ENCODE peak calls at places on chromosome X, in eight cellular contexts. R, D, J, L, U, K, A and P are unnamed samples.

GRCh38 chrX:132022115-132022862 is 813 bp upstream of the STK26 start:
- DNase-seq in R (no peak), D (peak), J (no peak), L (no peak), U (no peak), K (no peak), A (no peak), P (peak)

GRCh38 chrX:79235899-79236298 is 91.4 kb downstream of the GPR174 start:
- DNase-seq in R (no peak), D (no peak), J (no peak), L (no peak), U (no peak), K (no peak), A (no peak), P (no peak)

GRCh38 chrX:10608099-10608498 is 12.3 kb downstream of the MID1 start:
- DNase-seq in R (no peak), D (no peak), J (no peak), L (no peak), U (no peak), K (no peak), A (no peak), P (no peak)

GRCh38 chrX:118974088-118974907 is at the start of gene LONRF3:
- DNase-seq in R (peak), D (no peak), J (no peak), L (no peak), U (peak), K (no peak), A (peak), P (peak)

GRCh38 chrX:13483773-13484172 is 85.6 kb upstream of the EGFL6 start:
- DNase-seq in R (no peak), D (no peak), J (no peak), L (no peak), U (no peak), K (no peak), A (no peak), P (no peak)

GRCh38 chrX:119492463-119492862 is 24.2 kb downstream of the SLC25A5 start:
- DNase-seq in R (no peak), D (no peak), J (no peak), L (no peak), U (no peak), K (no peak), A (no peak), P (no peak)

GRCh38 chrX:10483191-10483808 is 137.1 kb downstream of the MID1 start:
- DNase-seq in R (no peak), D (no peak), J (no peak), L (no peak), U (no peak), K (no peak), A (no peak), P (no peak)

GRCh38 chrX:132058975-132059374 is 35.9 kb downstream of the STK26 start:
- DNase-seq in R (no peak), D (no peak), J (no peak), L (no peak), U (no peak), K (no peak), A (no peak), P (no peak)

GRCh38 chrX:29071525-29071924 is 484.3 kb downstream of the IL1RAPL1 start:
- DNase-seq in R (no peak), D (no peak), J (no peak), L (no peak), U (no peak), K (no peak), A (no peak), P (no peak)

GRCh38 chrX:141904262-141904661 is 568 bp downstream of the MAGEC1 start:
- DNase-seq in R (no peak), D (no peak), J (no peak), L (no peak), U (no peak), K (no peak), A (no peak), P (no peak)

GRCh38 chrX:123424546-123424945 is 240.5 kb downstream of the GRIA3 start:
- DNase-seq in R (no peak), D (no peak), J (no peak), L (no peak), U (no peak), K (no peak), A (no peak), P (no peak)

GRCh38 chrX:46770817-46771163 is 11.9 kb upstream of the SLC9A7 start:
- DNase-seq in R (no peak), D (no peak), J (no peak), L (no peak), U (no peak), K (no peak), A (no peak), P (no peak)

GRCh38 chrX:21946925-21947641 is 6.6 kb downstream of the SMS start:
- DNase-seq in R (no peak), D (peak), J (no peak), L (no peak), U (no peak), K (no peak), A (no peak), P (no peak)

GRCh38 chrX:41332408-41332987 is 1.5 kb upstream of the DDX3X start:
- DNase-seq in R (no peak), D (peak), J (no peak), L (no peak), U (no peak), K (no peak), A (peak), P (peak)

GRCh38 chrX:76802698-76803097 is 375.2 kb downstream of the MAGEE1 start:
- DNase-seq in R (no peak), D (no peak), J (no peak), L (no peak), U (no peak), K (no peak), A (no peak), P (no peak)

GRCh38 chrX:132165005-132165404 is 37.2 kb upstream of the FRMD7 start:
- DNase-seq in R (no peak), D (no peak), J (no peak), L (no peak), U (no peak), K (no peak), A (no peak), P (no peak)

GRCh38 chrX:9788908-9789307 is 2.7 kb downstream of the SHROOM2 start:
- DNase-seq in R (no peak), D (peak), J (no peak), L (no peak), U (no peak), K (peak), A (no peak), P (no peak)

GRCh38 chrX:122770581-122770980 is 413.5 kb upstream of the GRIA3 start:
- DNase-seq in R (no peak), D (no peak), J (no peak), L (no peak), U (no peak), K (no peak), A (no peak), P (no peak)

GRCh38 chrX:37357436-37357835 is 8.3 kb downstream of the PRRG1 start:
- DNase-seq in R (no peak), D (no peak), J (no peak), L (no peak), U (no peak), K (no peak), A (no peak), P (no peak)

GRCh38 chrX:87516716-87517115 is 886 bp upstream of the KLHL4 start:
- DNase-seq in R (no peak), D (no peak), J (no peak), L (no peak), U (no peak), K (peak), A (peak), P (no peak)

GRCh38 chrX:69262036-69262905 is 97.0 kb upstream of the PJA1 start:
- DNase-seq in R (no peak), D (no peak), J (no peak), L (no peak), U (no peak), K (no peak), A (no peak), P (no peak)

GRCh38 chrX:53312946-53313745 is 31.8 kb upstream of the IQSEC2 start:
- DNase-seq in R (no peak), D (peak), J (peak), L (no peak), U (peak), K (peak), A (peak), P (peak)

GRCh38 chrX:119455264-119455663 is 13.0 kb upstream of the SLC25A5 start:
- DNase-seq in R (no peak), D (no peak), J (no peak), L (no peak), U (no peak), K (no peak), A (no peak), P (no peak)

GRCh38 chrX:69060631-69061408 is 104.4 kb downstream of the PJA1 start:
- DNase-seq in R (no peak), D (peak), J (no peak), L (no peak), U (no peak), K (no peak), A (no peak), P (no peak)

GRCh38 chrX:63250253-63250868 is 100.8 kb downstream of the SPIN4 start:
- DNase-seq in R (peak), D (peak), J (peak), L (no peak), U (no peak), K (peak), A (no peak), P (no peak)

GRCh38 chrX:154749856-154750255 is 1.0 kb downstream of the GAB3 start:
- DNase-seq in R (no peak), D (no peak), J (no peak), L (no peak), U (no peak), K (no peak), A (no peak), P (no peak)

GRCh38 chrX:13428055-13428786 is 108.4 kb upstream of the ATXN3L start:
- DNase-seq in R (no peak), D (peak), J (no peak), L (no peak), U (no peak), K (peak), A (no peak), P (no peak)

GRCh38 chrX:153926863-153927685 is 1.0 kb upstream of the ARHGAP4 start:
- DNase-seq in R (peak), D (no peak), J (no peak), L (no peak), U (peak), K (no peak), A (no peak), P (peak)

GRCh38 chrX:138128025-138128671 is 562.2 kb downstream of the ZIC3 start:
- DNase-seq in R (no peak), D (peak), J (peak), L (no peak), U (peak), K (no peak), A (peak), P (no peak)

GRCh38 chrX:49273181-49273727 is 3.7 kb downstream of the PPP1R3F start:
- DNase-seq in R (peak), D (no peak), J (no peak), L (no peak), U (no peak), K (no peak), A (no peak), P (peak)

GRCh38 chrX:15790766-15791380 is 589 bp downstream of the ZRSR2 start:
- DNase-seq in R (no peak), D (no peak), J (no peak), L (peak), U (no peak), K (peak), A (no peak), P (no peak)

GRCh38 chrX:151974336-151975227 is at the start of gene GABRE:
- DNase-seq in R (no peak), D (peak), J (peak), L (no peak), U (no peak), K (no peak), A (no peak), P (no peak)

GRCh38 chrX:107736781-107737531 is 38.6 kb downstream of the TSC22D3 start:
- DNase-seq in R (no peak), D (peak), J (peak), L (no peak), U (no peak), K (peak), A (no peak), P (no peak)

GRCh38 chrX:41779058-41779564 is 55.1 kb downstream of the GPR82 start:
- DNase-seq in R (no peak), D (no peak), J (no peak), L (no peak), U (no peak), K (peak), A (no peak), P (no peak)